ENCODE peak calls at places on chromosomes 2 and 18, in eight cellular contexts. U, P, O, R, W, M, G and X are unnamed samples.

GRCh38 chr18:8696749-8697211 is 8.6 kb upstream of the MTCL1 start:
- DNase-seq in M (peak), U (peak), R (peak), P (peak), G (peak), O (peak), W (peak), X (peak)

GRCh38 chr2:24478243-24478642 is 12.8 kb upstream of the NCOA1 start:
- DNase-seq in R (no peak), G (no peak), W (no peak), O (no peak), U (no peak), P (no peak), M (no peak), X (no peak)

GRCh38 chr2:171431677-171432167 is 2.1 kb downstream of the METTL8 start:
- DNase-seq in M (peak), U (no peak), O (no peak), G (no peak), R (no peak), P (no peak), W (no peak), X (no peak)

GRCh38 chr2:101883860-101884259 is 107.9 kb upstream of the IL1R2 start:
- DNase-seq in O (no peak), W (no peak), G (no peak), M (no peak), P (peak), U (no peak), R (peak), X (no peak)

GRCh38 chr2:235200216-235200615 is 248.4 kb downstream of the SH3BP4 start:
- DNase-seq in U (no peak), G (no peak), R (no peak), O (no peak), W (no peak), P (no peak), M (no peak), X (no peak)

GRCh38 chr18:58178476-58178875 is 134.4 kb downstream of the NEDD4L start:
- DNase-seq in R (peak), W (no peak), U (no peak), M (no peak), G (no peak), P (no peak), O (no peak), X (no peak)

GRCh38 chr2:203804070-203804469 is 63.5 kb upstream of the CTLA4 start:
- DNase-seq in R (no peak), G (no peak), P (peak), M (no peak), W (no peak), O (no peak), U (no peak), X (no peak)

GRCh38 chr18:47254341-47254939 is 3.0 kb upstream of the SKOR2 start:
- DNase-seq in R (peak), M (no peak), U (peak), G (no peak), P (no peak), W (no peak), O (peak), X (peak)

GRCh38 chr2:218431878-218432277 is 13.0 kb downstream of the VIL1 start:
- DNase-seq in P (no peak), G (no peak), O (no peak), M (no peak), R (no peak), W (no peak), U (no peak), X (no peak)

GRCh38 chr2:26184086-26184485 is 11.2 kb downstream of the GAREM2 start:
- DNase-seq in U (no peak), P (no peak), G (no peak), R (no peak), W (no peak), O (no peak), M (peak), X (no peak)

GRCh38 chr2:210421916-210422315 is 54.6 kb downstream of the LANCL1 start:
- DNase-seq in P (no peak), W (no peak), R (peak), M (no peak), U (no peak), G (no peak), O (no peak), X (no peak)

GRCh38 chr2:70886541-70886987 is 49.1 kb upstream of the ATP6V1B1 start:
- DNase-seq in P (no peak), U (no peak), R (no peak), O (no peak), G (no peak), M (no peak), W (no peak), X (no peak)

GRCh38 chr2:5672749-5673147 is 19.4 kb upstream of the SOX11 start:
- DNase-seq in G (no peak), U (no peak), P (no peak), R (no peak), O (no peak), W (no peak), M (no peak), X (no peak)

GRCh38 chr2:44100351-44100750 is 68.3 kb upstream of the PPM1B start:
- DNase-seq in O (peak), G (no peak), W (no peak), U (no peak), M (no peak), R (peak), P (peak), X (no peak)

GRCh38 chr2:231925303-231926179 is 655 bp downstream of the NPPC start:
- DNase-seq in G (peak), O (peak), W (peak), U (peak), M (peak), R (peak), P (peak), X (peak)

GRCh38 chr2:98114643-98115355 is 27.8 kb downstream of the VWA3B start:
- DNase-seq in M (no peak), G (no peak), O (no peak), W (no peak), P (no peak), U (no peak), R (no peak), X (no peak)

GRCh38 chr18:25399554-25399953 is 47.6 kb upstream of the ZNF521 start:
- DNase-seq in R (no peak), U (no peak), O (no peak), G (no peak), M (no peak), W (no peak), P (no peak), X (no peak)

GRCh38 chr2:39724828-39725144 is 54.3 kb downstream of the THUMPD2 start:
- DNase-seq in P (no peak), W (no peak), O (no peak), G (no peak), U (no peak), R (no peak), M (no peak), X (no peak)

GRCh38 chr2:177314194-177314593 is 49.7 kb upstream of the NFE2L2 start:
- DNase-seq in R (no peak), P (peak), W (no peak), O (no peak), M (no peak), U (no peak), G (no peak), X (no peak)

GRCh38 chr2:172329404-172330059 is 97.9 kb upstream of the ITGA6 start:
- DNase-seq in W (no peak), P (no peak), G (no peak), R (no peak), O (peak), M (peak), U (no peak), X (no peak)

GRCh38 chr2:149733936-149734685 is 146.5 kb upstream of the MMADHC start:
- DNase-seq in O (no peak), W (no peak), P (peak), U (no peak), G (no peak), M (no peak), R (no peak), X (no peak)

GRCh38 chr18:56112984-56113383 is 525.0 kb upstream of the TCF4 start:
- DNase-seq in O (no peak), W (no peak), R (no peak), G (no peak), U (no peak), M (no peak), P (no peak), X (no peak)

GRCh38 chr2:113818382-113818951 is 62.0 kb upstream of the SLC35F5 start:
- DNase-seq in O (peak), G (no peak), R (peak), W (no peak), U (no peak), M (peak), P (peak), X (peak)

GRCh38 chr2:9166579-9167392 is 39.8 kb upstream of the ASAP2 start:
- DNase-seq in O (peak), U (no peak), P (no peak), R (peak), G (no peak), W (no peak), M (no peak), X (no peak)

GRCh38 chr2:7880561-7880960 is 801.3 kb upstream of the ID2 start:
- DNase-seq in M (no peak), U (no peak), G (no peak), W (no peak), O (no peak), R (no peak), P (no peak), X (no peak)

GRCh38 chr2:172098287-172098649 is 4.4 kb downstream of the DLX2 start:
- DNase-seq in G (no peak), P (no peak), O (no peak), U (no peak), R (no peak), M (no peak), W (no peak), X (no peak)

GRCh38 chr2:11338580-11338979 is 5.9 kb downstream of the ROCK2 start:
- DNase-seq in W (no peak), G (no peak), U (no peak), R (no peak), P (no peak), M (no peak), O (no peak), X (no peak)

GRCh38 chr18:28961669-28962228 is 784.8 kb upstream of the CDH2 start:
- DNase-seq in U (no peak), M (no peak), W (no peak), P (no peak), O (no peak), G (no peak), R (peak), X (peak)
- TF ChIP-seq CTCF in U (peak), M (no peak), W (no peak), P (peak), O (peak), G (no peak), R (peak), X (peak)

GRCh38 chr2:68900496-68901198 is 29.4 kb upstream of the BMP10 start:
- DNase-seq in P (no peak), W (no peak), R (no peak), M (no peak), G (no peak), U (no peak), O (no peak), X (no peak)
- TF ChIP-seq CTCF in P (no peak), W (no peak), R (no peak), M (no peak), G (no peak), U (no peak), O (no peak), X (no peak)

GRCh38 chr2:192749606-192750200 is 555.0 kb upstream of the TMEFF2 start:
- DNase-seq in P (no peak), M (no peak), R (peak), G (no peak), O (no peak), U (no peak), W (no peak), X (no peak)
- TF ChIP-seq CTCF in P (no peak), M (no peak), R (peak), G (no peak), O (no peak), U (peak), W (no peak), X (no peak)

DNA sequence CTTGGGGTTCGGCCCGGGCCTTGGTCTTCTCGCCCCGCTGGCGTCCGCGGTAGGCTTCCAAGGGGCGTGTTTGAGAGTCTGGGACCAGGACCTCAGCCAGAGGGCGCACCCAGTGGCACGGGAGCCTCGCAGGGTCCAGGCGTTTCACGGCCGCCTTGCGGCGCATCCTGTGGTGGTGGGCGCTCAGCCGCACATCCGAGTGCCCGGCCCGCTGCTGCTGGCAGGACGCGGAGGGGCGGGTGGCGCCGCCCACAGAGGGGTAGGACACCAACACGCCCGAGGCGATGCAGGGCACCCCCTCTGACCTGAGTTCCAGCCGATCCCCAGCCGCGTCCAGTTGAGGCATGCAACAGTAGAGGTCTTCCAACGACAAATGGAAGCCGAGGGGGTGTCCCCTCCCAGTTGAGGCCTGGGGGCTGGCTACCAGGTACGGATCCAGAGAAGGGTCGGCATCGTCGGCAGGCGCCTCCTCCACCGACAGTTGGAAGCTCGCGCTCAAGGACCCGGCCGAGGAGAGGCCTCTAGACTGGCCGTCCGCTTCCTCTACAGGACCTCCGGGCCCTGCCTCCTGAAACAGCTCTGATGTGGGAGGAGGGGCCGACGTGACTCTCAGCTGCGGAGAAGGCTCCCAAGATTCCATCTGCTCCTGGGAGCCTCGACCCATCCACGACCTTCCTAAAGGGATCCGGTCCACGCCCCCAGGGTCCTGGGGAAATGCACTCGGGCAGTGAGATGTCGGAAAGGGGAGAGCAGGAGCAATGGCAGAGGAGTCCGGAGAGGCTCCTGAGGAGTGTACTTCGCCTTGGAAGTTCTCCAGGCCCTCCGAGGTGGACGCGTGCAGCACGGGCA is 6.3 kb downstream of the C2orf81 start:
- DNase-seq in W (no peak), G (peak), O (peak), M (no peak), R (no peak), U (no peak), P (no peak), X (peak)
- TF ChIP-seq CTCF in W (no peak), G (peak), O (peak), M (peak), R (no peak), U (no peak), P (peak), X (no peak)

DNA sequence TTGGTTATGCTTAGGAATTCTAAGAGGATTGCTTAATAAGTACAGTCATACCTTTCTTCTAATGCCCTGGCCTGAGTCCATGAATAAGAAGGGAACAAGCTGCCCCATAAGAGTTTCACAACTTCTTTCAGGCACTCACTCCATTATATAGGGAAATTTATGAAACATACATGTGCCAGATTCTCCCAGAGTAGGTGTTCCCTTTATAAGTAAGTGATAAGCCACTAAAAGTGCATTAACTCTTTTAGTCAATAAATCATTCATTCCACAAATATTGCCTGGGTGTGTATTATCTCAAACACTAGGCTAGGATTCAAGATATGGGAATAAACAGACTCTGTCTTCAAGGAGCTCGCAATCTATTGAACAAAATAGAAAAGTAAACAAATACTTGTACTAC is 84.5 kb upstream of the RBBP8 start:
- DNase-seq in G (no peak), U (no peak), O (no peak), W (no peak), M (no peak), R (no peak), P (peak), X (no peak)
- TF ChIP-seq CTCF in G (no peak), U (no peak), O (no peak), W (no peak), M (no peak), R (no peak), P (no peak), X (no peak)